ENCODE peak calls at places on chromosomes 7 and 10, in eight cellular contexts. D is H1, Y is left lung, R is psoas muscle, U is A549, N is ovary, Q is neural progenitor cell, T is body of pancreas. P is an unnamed sample.

GRCh38 chr7:94420321-94420720 is 25.6 kb downstream of the COL1A2 start:
- DNase-seq in Y (no peak), N (no peak), Q (no peak), D (no peak), T (no peak), U (no peak), R (no peak), P (no peak)

GRCh38 chr10:91163269-91163708 is 57.2 kb upstream of the PCGF5 start:
- DNase-seq in R (peak; percentile 79), T (peak; percentile 63), Q (peak; percentile 71), U (peak; percentile 65), Y (peak; percentile 91), N (peak; percentile 61), D (peak; percentile 79), P (peak; percentile 83)

GRCh38 chr10:47261121-47261520 is 38.9 kb upstream of the GDF10 start:
- DNase-seq in D (peak; percentile 22), N (no peak), T (no peak), U (no peak), Q (no peak), R (no peak), Y (no peak), P (no peak)

GRCh38 chr7:116708861-116709260 is 36.9 kb downstream of the MET start:
- DNase-seq in Y (no peak), T (no peak), U (no peak), Q (no peak), N (no peak), R (no peak), D (no peak), P (no peak)

GRCh38 chr7:149595078-149595477 is 97.5 kb upstream of the ZNF746 start:
- DNase-seq in R (no peak), U (no peak), Q (no peak), N (no peak), D (no peak), T (no peak), Y (no peak), P (no peak)

GRCh38 chr7:17275749-17276671 is 22.4 kb upstream of the AHR start:
- DNase-seq in N (no peak), D (no peak), U (peak; percentile 77), Y (no peak), R (no peak), Q (no peak), T (no peak), P (no peak)

GRCh38 chr7:80134105-80134535 is 511 bp upstream of the GNAI1 start:
- DNase-seq in R (no peak), D (no peak), Y (no peak), U (no peak), N (no peak), Q (no peak), T (no peak), P (no peak)

GRCh38 chr10:89471110-89471814 is 56.9 kb downstream of the IFIT5 start:
- DNase-seq in Q (no peak), N (no peak), Y (no peak), D (no peak), U (no peak), R (no peak), T (no peak), P (no peak)

GRCh38 chr7:2864999-2865670 is 21.0 kb upstream of the GNA12 start:
- DNase-seq in T (peak; percentile 75), D (peak; percentile 90), R (peak; percentile 76), Y (peak; percentile 73), N (peak; percentile 65), U (peak; percentile 69), Q (peak; percentile 79), P (no peak)

GRCh38 chr10:43235070-43235900 is 31.6 kb downstream of the RASGEF1A start:
- DNase-seq in Q (no peak), U (no peak), R (peak; percentile 19), Y (peak; percentile 64), N (no peak), D (no peak), T (peak; percentile 4), P (peak; percentile 32)

GRCh38 chr10:30447125-30447799 is 13.3 kb downstream of the MAP3K8 start:
- DNase-seq in Y (no peak), T (no peak), R (no peak), D (no peak), U (no peak), N (no peak), Q (no peak), P (no peak)

GRCh38 chr10:85043207-85043606 is 714.8 kb downstream of the CCSER2 start:
- DNase-seq in R (no peak), Y (no peak), Q (peak; percentile 39), T (no peak), N (no peak), D (peak; percentile 45), U (no peak), P (no peak)

GRCh38 chr10:96367470-96367869 is 8.7 kb upstream of the OPALIN start:
- DNase-seq in U (no peak), D (no peak), Q (no peak), N (no peak), T (no peak), R (no peak), Y (no peak), P (no peak)

GRCh38 chr10:21078410-21079329 is 181.6 kb upstream of the NEBL start:
- DNase-seq in U (peak; percentile 81), T (peak; percentile 75), Q (peak; percentile 88), Y (no peak), R (peak; percentile 51), D (peak; percentile 74), N (peak; percentile 49), P (peak; percentile 43)

GRCh38 chr10:89206402-89207180 is 526 bp downstream of the CH25H start:
- DNase-seq in T (peak; percentile 16), U (peak; percentile 1), D (peak; percentile 77), N (peak; percentile 40), R (peak; percentile 48), Q (no peak), Y (peak; percentile 79), P (no peak)

GRCh38 chr7:139205843-139206242 is 25.2 kb upstream of the UBN2 start:
- DNase-seq in Y (no peak), T (no peak), Q (no peak), U (no peak), D (no peak), R (no peak), N (no peak), P (no peak)

DNA sequence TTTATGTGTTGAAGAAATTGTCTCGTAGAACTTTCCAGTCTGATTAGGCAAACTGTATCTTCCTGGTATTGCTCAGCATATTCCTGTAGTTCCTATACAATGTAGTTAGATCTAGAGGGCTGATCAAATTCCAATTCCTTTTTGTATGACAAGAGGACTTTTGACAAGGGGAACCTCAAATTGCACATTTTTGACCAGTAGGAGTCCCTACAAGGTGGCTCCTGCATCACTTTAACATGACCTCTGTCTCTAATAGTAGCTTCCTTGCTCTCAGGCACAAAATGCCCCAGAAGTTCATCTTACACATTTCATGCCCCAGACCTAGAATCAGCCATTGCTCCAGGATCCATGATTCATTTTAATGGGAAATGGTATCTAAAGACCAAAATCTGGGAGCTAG is 18.7 kb downstream of the HERPUD2 start:
- DNase-seq in R (no peak), Q (no peak), D (no peak), U (no peak), Y (no peak), N (no peak), T (no peak), P (no peak)
- TF ChIP-seq CTCF in R (no peak), Q (no peak), D (no peak), U (no peak), Y (no peak), N (no peak), T (no peak), P (no peak)

DNA sequence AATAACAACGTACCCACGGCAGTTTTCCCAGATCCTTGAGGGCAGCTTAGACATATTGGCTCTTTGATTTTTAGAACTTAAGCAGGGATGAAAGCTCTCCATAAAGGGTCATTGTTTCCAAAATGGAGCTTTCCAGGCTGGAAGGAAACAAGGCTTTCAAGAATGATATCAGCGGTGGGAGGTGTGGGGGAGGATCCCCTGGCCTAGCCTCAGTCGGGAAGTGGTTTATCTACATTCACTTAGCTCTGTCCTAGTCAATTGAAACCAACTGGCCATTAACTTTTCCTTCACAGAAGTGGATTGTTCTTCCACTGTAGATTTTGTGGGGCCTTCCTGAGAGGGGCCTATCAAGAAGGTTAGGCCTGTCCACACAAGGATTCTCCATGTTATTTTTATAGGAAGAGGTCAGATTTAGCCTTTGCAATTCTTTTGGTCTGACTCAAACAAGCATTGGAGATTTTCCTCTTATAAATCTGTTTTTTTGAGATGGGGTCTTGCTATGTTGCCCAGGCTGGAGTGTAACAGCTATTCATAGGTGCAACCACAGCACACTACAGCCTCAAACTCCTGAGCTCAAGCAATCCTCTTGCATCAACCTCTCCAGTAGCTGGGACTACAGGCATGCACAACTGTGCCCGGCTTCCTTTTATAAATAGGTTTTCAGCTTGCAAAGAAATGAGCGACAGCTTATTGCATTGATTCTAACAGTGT is 343.5 kb downstream of the LRMDA start:
- DNase-seq in T (no peak), U (no peak), N (peak; percentile 54), Y (no peak), Q (no peak), R (no peak), D (no peak), P (no peak)
- H3K27ac ChIP-seq in T (peak overlapping the region; percentile 41), U (peak overlapping the region; percentile 23), N (peak overlapping the region; percentile 4), Y (peak overlapping the region; percentile 54), Q (no peak overlapping the region), R (no peak overlapping the region), D (no peak overlapping the region), P (no peak overlapping the region)

DNA sequence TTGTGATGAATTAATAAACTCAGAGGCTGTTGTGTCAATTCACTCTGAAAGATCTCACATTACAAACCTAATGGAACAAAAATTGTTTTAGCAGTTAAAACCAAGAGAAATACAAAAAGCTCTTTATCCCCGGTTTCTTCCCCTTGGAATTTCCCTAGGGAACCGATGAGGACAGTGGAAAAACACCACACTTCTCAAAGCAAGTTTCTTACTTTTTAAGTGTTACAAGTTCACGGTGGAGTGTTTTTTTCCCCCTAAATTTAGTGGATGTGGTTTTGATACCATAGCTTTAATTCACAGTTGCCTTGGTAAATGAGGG is 10.3 kb downstream of the BAMBI start:
- DNase-seq in D (no peak), R (no peak), Q (no peak), N (no peak), T (no peak), Y (no peak), U (no peak), P (no peak)
- H3K4me1 ChIP-seq in D (peaks cover 2% of the 10 kb centered on the region), R (no peaks in the 10 kb centered on the region), Q (peaks cover 18% of the 10 kb centered on the region), N (peaks cover 12% of the 10 kb centered on the region), T (no peaks in the 10 kb centered on the region), Y (no peaks in the 10 kb centered on the region), U (peaks cover 37% of the 10 kb centered on the region), P (no peaks in the 10 kb centered on the region)

GRCh38 chr7:141754939-141755338 is 9.0 kb upstream of the TAS2R3 start:
- DNase-seq in T (no peak), Q (peak; percentile 61), U (peak; percentile 33), D (no peak), R (no peak), Y (no peak), N (no peak), P (no peak)

GRCh38 chr7:141748401-141748800 is 10.2 kb downstream of the SSBP1 start:
- DNase-seq in D (no peak), N (no peak), R (no peak), Q (no peak), U (no peak), Y (no peak), T (no peak), P (no peak)

DNA sequence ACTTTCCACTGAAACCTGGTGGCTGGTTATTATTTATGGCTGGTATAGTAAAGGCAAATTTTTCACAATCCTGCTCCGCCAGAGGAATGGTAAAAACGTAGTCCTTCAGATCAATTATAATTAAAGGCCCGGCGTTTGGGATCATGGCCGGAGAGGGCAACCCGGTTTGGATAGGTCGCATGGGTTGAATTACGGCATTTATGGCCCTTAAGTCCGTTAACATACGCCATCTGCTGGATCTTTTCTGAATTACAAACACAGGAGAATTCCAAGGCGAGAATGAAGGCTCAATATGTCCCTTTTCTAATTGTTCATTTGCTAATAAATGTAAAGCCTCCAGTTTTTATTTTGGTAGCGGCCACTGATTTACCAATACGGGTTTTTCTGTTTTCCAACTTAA is 11.3 kb upstream of the TAS2R3 start:
- DNase-seq in Q (no peak), U (peak; percentile 32), T (no peak), R (no peak), D (no peak), N (no peak), Y (no peak), P (no peak)
- TF ChIP-seq CTCF in Q (peak; percentile 48), U (no peak), T (no peak), R (no peak), D (peak; percentile 2), N (no peak), Y (no peak), P (peak; percentile 12)

P was measured in right lobe of liver.